ENCODE peak calls at places on chromosomes 12 and 14, in ten cellular contexts. One of them, this sample, is unnamed.

GRCh38 chr12:95687937-95688336 is 102.6 kb downstream of the NTN4 start:
- DNase-seq in trophoblast cell: no peak
- DNase-seq in GM06990: no peak
- DNase-seq in cardiac muscle cell: no peak
- DNase-seq in mesenchymal stem cell: no peak
- DNase-seq in right atrium auricular region: no peak
- DNase-seq in mesendoderm: no peak
- DNase-seq in left ventricle myocardium inferior: no peak
- DNase-seq in tibial nerve: no peak
- DNase-seq in gastrocnemius medialis: no peak
- DNase-seq in this sample: no peak

GRCh38 chr12:89969098-89969497 is 260.5 kb upstream of the ATP2B1 start:
- DNase-seq in trophoblast cell: peak; percentile 55
- DNase-seq in GM06990: no peak
- DNase-seq in cardiac muscle cell: no peak
- DNase-seq in mesenchymal stem cell: no peak
- DNase-seq in right atrium auricular region: no peak
- DNase-seq in mesendoderm: no peak
- DNase-seq in left ventricle myocardium inferior: no peak
- DNase-seq in tibial nerve: no peak
- DNase-seq in gastrocnemius medialis: no peak
- DNase-seq in this sample: no peak

GRCh38 chr12:127339065-127339464 is 927.9 kb upstream of the TMEM132C start:
- DNase-seq in trophoblast cell: no peak
- DNase-seq in GM06990: no peak
- DNase-seq in cardiac muscle cell: no peak
- DNase-seq in mesenchymal stem cell: no peak
- DNase-seq in right atrium auricular region: no peak
- DNase-seq in mesendoderm: no peak
- DNase-seq in left ventricle myocardium inferior: no peak
- DNase-seq in tibial nerve: no peak
- DNase-seq in gastrocnemius medialis: no peak
- DNase-seq in this sample: no peak

GRCh38 chr12:77102691-77103090 is 37.3 kb upstream of the E2F7 start:
- DNase-seq in trophoblast cell: no peak
- DNase-seq in GM06990: no peak
- DNase-seq in cardiac muscle cell: peak; percentile 57
- DNase-seq in mesenchymal stem cell: peak; percentile 67
- DNase-seq in right atrium auricular region: no peak
- DNase-seq in mesendoderm: no peak
- DNase-seq in left ventricle myocardium inferior: no peak
- DNase-seq in tibial nerve: no peak
- DNase-seq in gastrocnemius medialis: no peak
- DNase-seq in this sample: no peak

GRCh38 chr14:68970096-68970612 is 8.9 kb downstream of the ACTN1 start:
- DNase-seq in trophoblast cell: no peak
- DNase-seq in GM06990: no peak
- DNase-seq in cardiac muscle cell: no peak
- DNase-seq in mesenchymal stem cell: no peak
- DNase-seq in right atrium auricular region: no peak
- DNase-seq in mesendoderm: peak; percentile 57
- DNase-seq in left ventricle myocardium inferior: no peak
- DNase-seq in tibial nerve: no peak
- DNase-seq in gastrocnemius medialis: no peak
- DNase-seq in this sample: no peak

GRCh38 chr12:69161835-69162234 is 77.5 kb upstream of the CPSF6 start:
- DNase-seq in trophoblast cell: no peak
- DNase-seq in GM06990: peak; percentile 33
- DNase-seq in cardiac muscle cell: peak; percentile 16
- DNase-seq in mesenchymal stem cell: no peak
- DNase-seq in right atrium auricular region: peak; percentile 2
- DNase-seq in mesendoderm: no peak
- DNase-seq in left ventricle myocardium inferior: no peak
- DNase-seq in tibial nerve: no peak
- DNase-seq in gastrocnemius medialis: no peak
- DNase-seq in this sample: no peak

GRCh38 chr12:110353211-110353965 is 50.1 kb downstream of the ANAPC7 start:
- DNase-seq in trophoblast cell: no peak
- DNase-seq in GM06990: no peak
- DNase-seq in cardiac muscle cell: no peak
- DNase-seq in mesenchymal stem cell: no peak
- DNase-seq in right atrium auricular region: no peak
- DNase-seq in mesendoderm: no peak
- DNase-seq in left ventricle myocardium inferior: no peak
- DNase-seq in tibial nerve: no peak
- DNase-seq in gastrocnemius medialis: no peak
- DNase-seq in this sample: no peak

GRCh38 chr14:26738571-26738970 is 140.7 kb upstream of the NOVA1 start:
- DNase-seq in trophoblast cell: no peak
- DNase-seq in GM06990: no peak
- DNase-seq in cardiac muscle cell: peak; percentile 41
- DNase-seq in mesenchymal stem cell: no peak
- DNase-seq in right atrium auricular region: no peak
- DNase-seq in mesendoderm: no peak
- DNase-seq in left ventricle myocardium inferior: no peak
- DNase-seq in tibial nerve: no peak
- DNase-seq in gastrocnemius medialis: no peak
- DNase-seq in this sample: no peak

GRCh38 chr12:26286186-26286585 is 90.8 kb downstream of the SSPN start:
- DNase-seq in trophoblast cell: no peak
- DNase-seq in GM06990: no peak
- DNase-seq in cardiac muscle cell: no peak
- DNase-seq in mesenchymal stem cell: no peak
- DNase-seq in right atrium auricular region: no peak
- DNase-seq in mesendoderm: no peak
- DNase-seq in left ventricle myocardium inferior: no peak
- DNase-seq in tibial nerve: no peak
- DNase-seq in gastrocnemius medialis: no peak
- DNase-seq in this sample: no peak

GRCh38 chr14:74491952-74492351 is 1.2 kb downstream of the NPC2 start:
- DNase-seq in trophoblast cell: peak; percentile 20
- DNase-seq in GM06990: no peak
- DNase-seq in cardiac muscle cell: peak; percentile 44
- DNase-seq in mesenchymal stem cell: peak; percentile 43
- DNase-seq in right atrium auricular region: no peak
- DNase-seq in mesendoderm: peak; percentile 86
- DNase-seq in left ventricle myocardium inferior: no peak
- DNase-seq in tibial nerve: no peak
- DNase-seq in gastrocnemius medialis: no peak
- DNase-seq in this sample: no peak

GRCh38 chr12:108793756-108794441 is 62.6 kb upstream of the CORO1C start:
- DNase-seq in trophoblast cell: no peak
- DNase-seq in GM06990: no peak
- DNase-seq in cardiac muscle cell: peak; percentile 54
- DNase-seq in mesenchymal stem cell: no peak
- DNase-seq in right atrium auricular region: no peak
- DNase-seq in mesendoderm: no peak
- DNase-seq in left ventricle myocardium inferior: peak; percentile 37
- DNase-seq in tibial nerve: no peak
- DNase-seq in gastrocnemius medialis: no peak
- DNase-seq in this sample: no peak

GRCh38 chr12:60977966-60978365 is 1282.2 kb upstream of the USP15 start:
- DNase-seq in trophoblast cell: no peak
- DNase-seq in GM06990: no peak
- DNase-seq in cardiac muscle cell: no peak
- DNase-seq in mesenchymal stem cell: peak; percentile 6
- DNase-seq in right atrium auricular region: no peak
- DNase-seq in mesendoderm: peak; percentile 64
- DNase-seq in left ventricle myocardium inferior: no peak
- DNase-seq in tibial nerve: no peak
- DNase-seq in gastrocnemius medialis: no peak
- DNase-seq in this sample: no peak

DNA sequence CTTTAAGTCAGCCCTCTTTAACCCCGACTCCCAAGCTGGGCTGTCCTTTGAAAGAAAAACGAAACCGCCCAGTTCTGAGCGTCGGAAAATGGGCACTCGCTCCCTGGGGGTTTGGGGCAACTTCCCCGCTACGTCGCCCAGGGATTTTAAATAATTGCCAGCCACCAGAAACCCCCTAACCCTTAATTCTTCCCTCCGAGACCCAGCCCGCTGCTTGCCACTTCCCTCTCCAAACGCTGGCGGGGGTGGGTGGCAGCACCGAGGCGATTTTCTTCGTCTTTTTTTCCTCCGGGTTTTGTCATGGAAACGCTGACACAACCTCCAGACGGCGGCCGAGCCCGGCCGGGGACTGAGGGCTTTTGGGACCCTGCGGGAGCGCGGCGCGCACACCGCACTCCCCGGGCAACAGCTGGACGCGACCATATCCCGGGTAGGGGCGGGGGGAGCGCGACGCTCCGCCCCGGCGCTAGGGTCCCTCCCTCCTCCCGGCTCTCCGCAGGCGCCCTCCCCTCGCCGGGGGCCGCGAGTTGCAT is at the start of gene CHST11:
- DNase-seq in trophoblast cell: peak; percentile 92
- DNase-seq in GM06990: peak; percentile 93
- DNase-seq in cardiac muscle cell: peak; percentile 95
- DNase-seq in mesenchymal stem cell: peak; percentile 95
- DNase-seq in right atrium auricular region: peak; percentile 79
- DNase-seq in mesendoderm: peak; percentile 97
- DNase-seq in left ventricle myocardium inferior: peak; percentile 86
- DNase-seq in tibial nerve: peak; percentile 63
- DNase-seq in gastrocnemius medialis: peak; percentile 40
- DNase-seq in this sample: peak; percentile 22
- H3K27me3 ChIP-seq in trophoblast cell: no peaks in the 10 kb centered on the region
- H3K27me3 ChIP-seq in GM06990: no peaks in the 10 kb centered on the region
- H3K27me3 ChIP-seq in cardiac muscle cell: no peaks in the 10 kb centered on the region
- H3K27me3 ChIP-seq in mesenchymal stem cell: no peaks in the 10 kb centered on the region
- H3K27me3 ChIP-seq in right atrium auricular region: no peaks in the 10 kb centered on the region
- H3K27me3 ChIP-seq in mesendoderm: no peaks in the 10 kb centered on the region
- H3K27me3 ChIP-seq in left ventricle myocardium inferior: no peaks in the 10 kb centered on the region
- H3K27me3 ChIP-seq in tibial nerve: no peaks in the 10 kb centered on the region
- H3K27me3 ChIP-seq in gastrocnemius medialis: peaks cover 10% of the 10 kb centered on the region
- H3K27me3 ChIP-seq in this sample: no peaks in the 10 kb centered on the region

GRCh38 chr14:73025544-73025943 is 1.4 kb downstream of the ZFYVE1 start:
- DNase-seq in trophoblast cell: no peak
- DNase-seq in GM06990: no peak
- DNase-seq in cardiac muscle cell: peak; percentile 17
- DNase-seq in mesenchymal stem cell: peak; percentile 37
- DNase-seq in right atrium auricular region: no peak
- DNase-seq in mesendoderm: peak; percentile 22
- DNase-seq in left ventricle myocardium inferior: no peak
- DNase-seq in tibial nerve: no peak
- DNase-seq in gastrocnemius medialis: no peak
- DNase-seq in this sample: no peak
- H3K4me3 ChIP-seq in trophoblast cell: no peak overlapping the region
- H3K4me3 ChIP-seq in GM06990: peak overlapping the region; percentile 18
- H3K4me3 ChIP-seq in cardiac muscle cell: peak overlapping the region; percentile 59
- H3K4me3 ChIP-seq in mesenchymal stem cell: no peak overlapping the region
- H3K4me3 ChIP-seq in right atrium auricular region: no peak overlapping the region
- H3K4me3 ChIP-seq in mesendoderm: no peak overlapping the region
- H3K4me3 ChIP-seq in left ventricle myocardium inferior: peak overlapping the region; percentile 77
- H3K4me3 ChIP-seq in tibial nerve: peak overlapping the region; percentile 97
- H3K4me3 ChIP-seq in gastrocnemius medialis: no peak overlapping the region
- H3K4me3 ChIP-seq in this sample: peak overlapping the region; percentile 84

GRCh38 chr12:56867216-56867615 is 67.0 kb downstream of the SDR9C7 start:
- DNase-seq in trophoblast cell: no peak
- DNase-seq in GM06990: no peak
- DNase-seq in cardiac muscle cell: no peak
- DNase-seq in mesenchymal stem cell: no peak
- DNase-seq in right atrium auricular region: no peak
- DNase-seq in mesendoderm: peak; percentile 39
- DNase-seq in left ventricle myocardium inferior: no peak
- DNase-seq in tibial nerve: no peak
- DNase-seq in gastrocnemius medialis: no peak
- DNase-seq in this sample: no peak

GRCh38 chr12:56863789-56864188 is 70.4 kb downstream of the SDR9C7 start:
- DNase-seq in trophoblast cell: no peak
- DNase-seq in GM06990: no peak
- DNase-seq in cardiac muscle cell: no peak
- DNase-seq in mesenchymal stem cell: no peak
- DNase-seq in right atrium auricular region: no peak
- DNase-seq in mesendoderm: peak; percentile 37
- DNase-seq in left ventricle myocardium inferior: no peak
- DNase-seq in tibial nerve: no peak
- DNase-seq in gastrocnemius medialis: no peak
- DNase-seq in this sample: no peak

GRCh38 chr12:56866493-56866892 is 67.7 kb downstream of the SDR9C7 start:
- DNase-seq in trophoblast cell: no peak
- DNase-seq in GM06990: no peak
- DNase-seq in cardiac muscle cell: no peak
- DNase-seq in mesenchymal stem cell: no peak
- DNase-seq in right atrium auricular region: no peak
- DNase-seq in mesendoderm: no peak
- DNase-seq in left ventricle myocardium inferior: no peak
- DNase-seq in tibial nerve: no peak
- DNase-seq in gastrocnemius medialis: no peak
- DNase-seq in this sample: no peak

GRCh38 chr12:56862264-56862663 is 71.9 kb downstream of the SDR9C7 start:
- DNase-seq in trophoblast cell: no peak
- DNase-seq in GM06990: no peak
- DNase-seq in cardiac muscle cell: no peak
- DNase-seq in mesenchymal stem cell: no peak
- DNase-seq in right atrium auricular region: no peak
- DNase-seq in mesendoderm: no peak
- DNase-seq in left ventricle myocardium inferior: no peak
- DNase-seq in tibial nerve: no peak
- DNase-seq in gastrocnemius medialis: no peak
- DNase-seq in this sample: no peak

DNA sequence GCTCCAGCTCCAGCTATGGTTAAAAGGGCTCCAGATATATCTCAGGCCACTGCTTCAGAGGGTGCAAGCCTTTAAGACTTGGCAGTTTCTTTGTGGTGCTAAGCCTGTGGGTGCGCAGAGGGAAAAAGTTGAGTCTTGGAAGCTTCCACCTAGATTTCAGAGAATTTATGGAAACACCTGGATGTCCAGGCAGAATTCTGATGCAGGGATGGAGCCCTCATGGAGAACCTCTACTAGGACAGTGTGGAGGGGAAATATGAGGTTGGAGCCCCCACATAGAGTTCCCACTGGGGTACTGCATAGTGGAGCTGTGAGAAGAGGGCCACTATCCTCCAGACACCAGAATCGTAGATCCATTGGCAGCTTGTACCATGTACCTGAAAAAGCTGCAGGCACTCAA is 69.9 kb downstream of the SDR9C7 start:
- DNase-seq in trophoblast cell: no peak
- DNase-seq in GM06990: no peak
- DNase-seq in cardiac muscle cell: no peak
- DNase-seq in mesenchymal stem cell: no peak
- DNase-seq in right atrium auricular region: no peak
- DNase-seq in mesendoderm: peak; percentile 19
- DNase-seq in left ventricle myocardium inferior: no peak
- DNase-seq in tibial nerve: no peak
- DNase-seq in gastrocnemius medialis: no peak
- DNase-seq in this sample: no peak
- H3K36me3 ChIP-seq in trophoblast cell: no peaks in the 10 kb centered on the region
- H3K36me3 ChIP-seq in GM06990: no peaks in the 10 kb centered on the region
- H3K36me3 ChIP-seq in cardiac muscle cell: no peaks in the 10 kb centered on the region
- H3K36me3 ChIP-seq in mesenchymal stem cell: no peaks in the 10 kb centered on the region
- H3K36me3 ChIP-seq in right atrium auricular region: no peaks in the 10 kb centered on the region
- H3K36me3 ChIP-seq in mesendoderm: no peaks in the 10 kb centered on the region
- H3K36me3 ChIP-seq in left ventricle myocardium inferior: no peaks in the 10 kb centered on the region
- H3K36me3 ChIP-seq in tibial nerve: no peaks in the 10 kb centered on the region
- H3K36me3 ChIP-seq in gastrocnemius medialis: no peaks in the 10 kb centered on the region
- H3K36me3 ChIP-seq in this sample: no peaks in the 10 kb centered on the region

DNA sequence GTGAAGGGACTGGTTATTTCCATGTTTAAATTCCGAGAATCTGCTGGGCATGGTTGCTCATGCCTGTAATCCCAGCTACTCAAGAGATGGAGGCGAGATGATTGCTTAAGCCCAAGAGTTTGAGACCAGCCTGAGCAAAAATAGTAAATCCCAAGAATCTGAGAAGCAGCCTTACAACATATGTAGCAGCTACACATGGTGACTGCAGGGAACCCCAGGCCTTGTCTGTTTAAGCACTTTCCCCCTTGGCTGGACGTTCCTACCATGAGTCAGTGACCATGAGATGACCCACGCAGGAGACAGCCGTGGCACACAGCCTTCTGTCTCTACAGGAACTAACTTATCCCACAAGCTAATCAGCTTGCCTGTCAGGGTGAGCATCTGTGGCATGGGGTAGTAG is 5.5 kb upstream of the SLC24A4 start:
- DNase-seq in trophoblast cell: peak; percentile 56
- DNase-seq in GM06990: no peak
- DNase-seq in cardiac muscle cell: peak; percentile 32
- DNase-seq in mesenchymal stem cell: peak; percentile 36
- DNase-seq in right atrium auricular region: no peak
- DNase-seq in mesendoderm: no peak
- DNase-seq in left ventricle myocardium inferior: no peak
- DNase-seq in tibial nerve: no peak
- DNase-seq in gastrocnemius medialis: no peak
- DNase-seq in this sample: no peak
- H3K27me3 ChIP-seq in trophoblast cell: peaks cover 10% of the 10 kb centered on the region
- H3K27me3 ChIP-seq in GM06990: no peaks in the 10 kb centered on the region
- H3K27me3 ChIP-seq in cardiac muscle cell: peaks cover 65% of the 10 kb centered on the region
- H3K27me3 ChIP-seq in mesenchymal stem cell: peaks cover 25% of the 10 kb centered on the region
- H3K27me3 ChIP-seq in right atrium auricular region: peaks cover 3% of the 10 kb centered on the region
- H3K27me3 ChIP-seq in mesendoderm: peaks cover 13% of the 10 kb centered on the region
- H3K27me3 ChIP-seq in left ventricle myocardium inferior: peaks cover 58% of the 10 kb centered on the region
- H3K27me3 ChIP-seq in tibial nerve: peaks cover 6% of the 10 kb centered on the region
- H3K27me3 ChIP-seq in gastrocnemius medialis: peaks cover 6% of the 10 kb centered on the region
- H3K27me3 ChIP-seq in this sample: peaks cover 14% of the 10 kb centered on the region

This sample was measured in BJ.